ENCODE peak calls at places on chromosomes 16 and 17, in nine cellular contexts. I, K, J, U, S, G, E, O and Y are unnamed samples. For H3K4me1, the result is how much of the 10 kb centered on the place peaks cover.

GRCh38 chr17:12927541-12928425 is 90.0 kb downstream of the ELAC2 start:
- DNase-seq in I (no peak), K (no peak), J (no peak), U (no peak), S (no peak), G (no peak), E (no peak), O (no peak), Y (peak)

GRCh38 chr17:7260601-7261376 is 1.5 kb downstream of the CLDN7 start:
- DNase-seq in I (peak), K (no peak), J (no peak), U (peak), S (no peak), G (no peak), E (no peak), O (no peak), Y (no peak)

GRCh38 chr16:66274335-66275110 is 92.0 kb upstream of the CDH5 start:
- DNase-seq in I (no peak), K (peak), J (no peak), U (no peak), S (no peak), G (no peak), E (no peak), O (no peak), Y (no peak)

GRCh38 chr17:77598241-77598620 is 360.3 kb upstream of the TNRC6C start:
- DNase-seq in I (no peak), K (no peak), J (no peak), U (no peak), S (no peak), G (no peak), E (no peak), O (no peak), Y (no peak)

GRCh38 chr16:27320261-27321012 is 6.7 kb downstream of the IL4R start:
- DNase-seq in I (no peak), K (no peak), J (no peak), U (no peak), S (no peak), G (no peak), E (no peak), O (no peak), Y (no peak)

GRCh38 chr17:65099941-65100315 is 37.2 kb upstream of the RGS9 start:
- DNase-seq in I (no peak), K (peak), J (peak), U (peak), S (peak), G (peak), E (peak), O (peak), Y (peak)

GRCh38 chr17:37541880-37542675 is 52.4 kb downstream of the DUSP14 start:
- DNase-seq in I (no peak), K (no peak), J (no peak), U (no peak), S (peak), G (no peak), E (no peak), O (no peak), Y (no peak)

GRCh38 chr17:36936455-36936934 is 780 bp upstream of the LHX1 start:
- DNase-seq in I (no peak), K (no peak), J (no peak), U (peak), S (no peak), G (no peak), E (no peak), O (no peak), Y (no peak)

DNA sequence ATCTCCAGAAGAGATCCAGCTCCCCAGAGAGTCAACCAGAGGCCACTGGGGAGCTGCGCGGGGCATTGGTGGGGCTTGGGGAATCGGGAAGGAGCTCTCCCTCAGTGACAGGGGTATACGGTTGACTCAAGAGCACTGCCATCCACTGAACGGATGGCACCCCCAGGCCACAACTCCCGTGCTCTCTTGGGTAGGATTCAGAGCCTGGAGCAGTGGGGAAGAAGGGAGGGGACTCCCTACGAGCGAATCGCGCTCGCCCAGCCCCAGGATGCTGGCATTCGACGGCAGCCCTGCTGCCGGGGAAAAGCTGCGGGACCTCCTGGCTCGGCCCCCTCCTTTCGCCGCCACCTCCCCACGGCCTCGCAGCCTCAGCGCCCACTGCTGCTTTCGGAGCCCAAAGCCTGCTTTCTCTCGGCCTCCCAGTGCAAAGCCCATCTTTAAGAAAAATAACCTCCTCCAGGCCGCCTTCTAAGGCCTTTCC is 532 bp upstream of the TPPP3 start:
- DNase-seq in I (no peak), K (no peak), J (no peak), U (no peak), S (no peak), G (no peak), E (no peak), O (no peak), Y (no peak)
- H3K27ac ChIP-seq in I (peak), K (peak), J (no peak), U (no peak), S (no peak), G (no peak), E (no peak), O (peak), Y (peak)

GRCh38 chr17:78715876-78716275 is 66.2 kb downstream of the CYTH1 start:
- DNase-seq in I (no peak), K (no peak), J (no peak), U (no peak), S (no peak), G (no peak), E (no peak), O (no peak), Y (no peak)

GRCh38 chr17:78716814-78717393 is 65.2 kb downstream of the CYTH1 start:
- DNase-seq in I (peak), K (peak), J (no peak), U (no peak), S (no peak), G (no peak), E (peak), O (peak), Y (peak)

GRCh38 chr17:78716292-78716691 is 65.8 kb downstream of the CYTH1 start:
- DNase-seq in I (no peak), K (no peak), J (no peak), U (no peak), S (no peak), G (no peak), E (no peak), O (no peak), Y (no peak)

GRCh38 chr17:78715000-78715771 is 66.9 kb downstream of the CYTH1 start:
- DNase-seq in I (no peak), K (no peak), J (no peak), U (no peak), S (no peak), G (no peak), E (no peak), O (no peak), Y (no peak)

DNA sequence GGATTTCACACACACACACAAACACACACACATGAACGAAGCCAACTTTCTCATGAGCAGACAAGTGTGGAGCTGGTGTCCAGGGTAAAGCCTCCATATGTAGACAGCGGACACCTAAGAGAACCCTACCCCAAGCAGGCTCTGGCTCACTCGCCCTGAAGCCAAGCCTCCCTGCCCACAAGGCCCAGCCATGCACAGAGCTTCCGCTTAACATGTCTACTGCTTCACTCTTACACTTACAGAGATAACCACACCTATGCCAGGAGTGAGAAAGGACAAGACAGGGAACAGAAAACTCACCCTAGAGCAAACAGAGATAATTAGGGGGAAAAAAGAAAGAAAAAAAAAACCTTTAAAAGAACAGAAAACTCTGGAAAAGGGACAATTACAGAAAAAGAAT is 67.5 kb downstream of the CYTH1 start:
- DNase-seq in I (no peak), K (no peak), J (no peak), U (no peak), S (no peak), G (no peak), E (no peak), O (no peak), Y (no peak)
- H3K4me1 ChIP-seq in I (under half), K (under half), J (half or more), U (under half), S (under half), G (half or more), E (half or more), O (under half), Y (half or more)

GRCh38 chr17:40519089-40519775 is 17.8 kb upstream of the TNS4 start:
- DNase-seq in I (no peak), K (no peak), J (no peak), U (no peak), S (no peak), G (no peak), E (no peak), O (no peak), Y (no peak)

GRCh38 chr17:40522961-40523310 is 21.5 kb upstream of the TNS4 start:
- DNase-seq in I (no peak), K (no peak), J (no peak), U (no peak), S (no peak), G (no peak), E (no peak), O (no peak), Y (no peak)

GRCh38 chr17:40518401-40519088 is 17.1 kb upstream of the TNS4 start:
- DNase-seq in I (no peak), K (peak), J (no peak), U (peak), S (no peak), G (no peak), E (no peak), O (no peak), Y (no peak)

GRCh38 chr17:40522250-40522960 is 21.0 kb upstream of the TNS4 start:
- DNase-seq in I (no peak), K (no peak), J (no peak), U (no peak), S (no peak), G (no peak), E (no peak), O (no peak), Y (no peak)

GRCh38 chr17:40520991-40521453 is 19.6 kb upstream of the TNS4 start:
- DNase-seq in I (no peak), K (no peak), J (no peak), U (no peak), S (no peak), G (no peak), E (no peak), O (peak), Y (no peak)
- H3K27ac ChIP-seq in I (peak), K (peak), J (no peak), U (peak), S (peak), G (no peak), E (no peak), O (peak), Y (no peak)

DNA sequence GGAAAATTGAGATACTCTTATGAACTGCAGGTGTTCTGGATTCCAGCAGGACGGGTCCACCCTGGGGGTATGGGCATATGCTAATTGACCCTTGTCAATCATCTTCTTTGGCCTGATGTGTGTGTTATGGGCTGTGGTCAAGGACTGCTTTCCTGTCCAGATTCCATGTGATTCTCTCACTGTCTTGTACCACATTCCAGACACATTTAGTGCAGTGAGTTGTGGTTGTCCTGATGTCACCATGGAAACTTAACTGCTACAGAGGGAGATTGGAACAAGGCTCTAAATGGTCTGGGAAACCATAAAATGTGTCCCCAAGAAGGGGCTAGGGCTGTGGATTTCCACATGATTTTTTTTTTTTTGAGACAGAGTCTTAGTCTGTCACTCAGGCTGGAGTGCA is 367.4 kb downstream of the UTP18 start:
- DNase-seq in I (no peak), K (no peak), J (no peak), U (no peak), S (no peak), G (no peak), E (no peak), O (no peak), Y (no peak)
- H3K4me1 ChIP-seq in I (under half), K (under half), J (under half), U (under half), S (under half), G (under half), E (under half), O (under half), Y (under half)